ENCODE peak calls at places on chromosome 10, in eight cellular contexts. C is CD4-positive, CD25-positive, alpha-beta regulatory T cell; Y is left ventricle myocardium inferior; M is adrenal gland; R is naive thymus-derived CD4-positive, alpha-beta T cell; N is gastrocnemius medialis; U is lower lobe of right lung; X is ascending aorta. S is an unnamed sample.

GRCh38 chr10:110528224-110528997 is 30.7 kb downstream of the DUSP5 start:
- DNase-seq in C (no peak), Y (no peak), M (no peak), R (no peak), N (no peak), U (no peak), X (no peak), S (no peak)

GRCh38 chr10:128043259-128044045 is 82.8 kb downstream of the MKI67 start:
- DNase-seq in C (no peak), Y (no peak), M (no peak), R (no peak), N (no peak), U (no peak), X (no peak), S (no peak)

GRCh38 chr10:33142290-33142689 is 184.3 kb upstream of the ITGB1 start:
- DNase-seq in C (no peak), Y (peak), M (no peak), R (no peak), N (no peak), U (no peak), X (no peak), S (no peak)

GRCh38 chr10:80202934-80203834 is 2.2 kb downstream of the ANXA11 start:
- DNase-seq in C (peak), Y (peak), M (peak), R (peak), N (peak), U (peak), X (peak), S (no peak)

GRCh38 chr10:28991326-28991725 is 297.5 kb upstream of the LYZL1 start:
- DNase-seq in C (no peak), Y (no peak), M (no peak), R (no peak), N (no peak), U (peak), X (peak), S (no peak)

GRCh38 chr10:124057580-124057979 is 35.8 kb downstream of the CHST15 start:
- DNase-seq in C (no peak), Y (no peak), M (no peak), R (no peak), N (no peak), U (no peak), X (no peak), S (no peak)

GRCh38 chr10:30002438-30003266 is 56.7 kb downstream of the JCAD start:
- DNase-seq in C (peak), Y (peak), M (peak), R (peak), N (peak), U (peak), X (peak), S (peak)

GRCh38 chr10:123250640-123251039 is 96.4 kb downstream of the BUB3 start:
- DNase-seq in C (no peak), Y (no peak), M (no peak), R (no peak), N (no peak), U (no peak), X (no peak), S (no peak)

GRCh38 chr10:77504870-77505257 is 132.7 kb downstream of the KCNMA1 start:
- DNase-seq in C (no peak), Y (no peak), M (no peak), R (no peak), N (no peak), U (no peak), X (no peak), S (peak)

GRCh38 chr10:35545878-35546631 is 59.1 kb upstream of the GJD4 start:
- DNase-seq in C (no peak), Y (no peak), M (no peak), R (no peak), N (no peak), U (no peak), X (no peak), S (no peak)

GRCh38 chr10:30178565-30178964 is 119.2 kb upstream of the JCAD start:
- DNase-seq in C (no peak), Y (no peak), M (no peak), R (no peak), N (no peak), U (no peak), X (no peak), S (no peak)

GRCh38 chr10:121994429-121994881 is 5.5 kb downstream of the TACC2 start:
- DNase-seq in C (no peak), Y (peak), M (no peak), R (no peak), N (peak), U (no peak), X (peak), S (peak)

GRCh38 chr10:24382979-24383663 is 174.2 kb downstream of the KIAA1217 start:
- DNase-seq in C (no peak), Y (no peak), M (peak), R (no peak), N (no peak), U (no peak), X (no peak), S (peak)

GRCh38 chr10:133262696-133263095 is 14.0 kb downstream of the ADAM8 start:
- DNase-seq in C (no peak), Y (no peak), M (no peak), R (no peak), N (no peak), U (no peak), X (no peak), S (no peak)

GRCh38 chr10:72038458-72039001 is 49.8 kb downstream of the SPOCK2 start:
- DNase-seq in C (no peak), Y (no peak), M (peak), R (no peak), N (no peak), U (no peak), X (no peak), S (no peak)

GRCh38 chr10:59387951-59388431 is 25.6 kb upstream of the FAM13C start:
- DNase-seq in C (no peak), Y (no peak), M (peak), R (no peak), N (no peak), U (no peak), X (no peak), S (no peak)

GRCh38 chr10:71266147-71266917 is 52.7 kb upstream of the SLC29A3 start:
- DNase-seq in C (no peak), Y (peak), M (peak), R (no peak), N (peak), U (no peak), X (no peak), S (peak)

GRCh38 chr10:124332426-124332825 is 86.3 kb downstream of the OAT start:
- DNase-seq in C (no peak), Y (no peak), M (no peak), R (no peak), N (no peak), U (no peak), X (peak), S (no peak)

GRCh38 chr10:70772627-70773026 is 12.6 kb downstream of the TBATA start:
- DNase-seq in C (no peak), Y (no peak), M (no peak), R (no peak), N (no peak), U (no peak), X (peak), S (peak)

GRCh38 chr10:5449227-5449626 is 36.9 kb downstream of the NET1 start:
- DNase-seq in C (no peak), Y (no peak), M (no peak), R (no peak), N (no peak), U (no peak), X (no peak), S (no peak)

GRCh38 chr10:6465854-6466524 is 114.1 kb downstream of the PRKCQ start:
- DNase-seq in C (no peak), Y (no peak), M (no peak), R (no peak), N (no peak), U (no peak), X (no peak), S (no peak)

GRCh38 chr10:24350111-24350921 is 141.4 kb downstream of the KIAA1217 start:
- DNase-seq in C (no peak), Y (no peak), M (no peak), R (no peak), N (no peak), U (no peak), X (no peak), S (no peak)

GRCh38 chr10:51171946-51172345 is 97.7 kb downstream of the PRKG1 start:
- DNase-seq in C (no peak), Y (no peak), M (no peak), R (no peak), N (no peak), U (no peak), X (no peak), S (no peak)

GRCh38 chr10:21904930-21905329 is 98.6 kb downstream of the DNAJC1 start:
- DNase-seq in C (no peak), Y (no peak), M (no peak), R (no peak), N (no peak), U (no peak), X (no peak), S (no peak)

GRCh38 chr10:127441350-127442219 is 107.5 kb upstream of the NPS start:
- DNase-seq in C (no peak), Y (no peak), M (peak), R (no peak), N (no peak), U (no peak), X (no peak), S (no peak)

GRCh38 chr10:114680557-114681117 is 22.6 kb upstream of the ABLIM1 start:
- DNase-seq in C (no peak), Y (no peak), M (no peak), R (no peak), N (no peak), U (no peak), X (no peak), S (no peak)

GRCh38 chr10:3895045-3895609 is 110.1 kb upstream of the KLF6 start:
- DNase-seq in C (no peak), Y (no peak), M (no peak), R (no peak), N (no peak), U (no peak), X (no peak), S (no peak)

GRCh38 chr10:117747636-117748035 is 205.1 kb downstream of the EMX2 start:
- DNase-seq in C (no peak), Y (no peak), M (no peak), R (no peak), N (no peak), U (no peak), X (no peak), S (no peak)

GRCh38 chr10:22648547-22648961 is 65.8 kb downstream of the PIP4K2A start:
- DNase-seq in C (no peak), Y (no peak), M (no peak), R (no peak), N (no peak), U (no peak), X (no peak), S (no peak)

GRCh38 chr10:9301148-9301547 is 1246.7 kb downstream of the GATA3 start:
- DNase-seq in C (no peak), Y (no peak), M (no peak), R (no peak), N (no peak), U (no peak), X (no peak), S (no peak)

GRCh38 chr10:119199231-119199992 is 8.0 kb upstream of the GRK5 start:
- DNase-seq in C (peak), Y (peak), M (peak), R (peak), N (peak), U (no peak), X (peak), S (no peak)

GRCh38 chr10:102395677-102396197 is at the start of gene NFKB2:
- DNase-seq in C (no peak), Y (no peak), M (peak), R (no peak), N (no peak), U (no peak), X (no peak), S (peak)

GRCh38 chr10:70512149-70512611 is 33.6 kb downstream of the PALD1 start:
- DNase-seq in C (no peak), Y (no peak), M (no peak), R (no peak), N (no peak), U (no peak), X (no peak), S (no peak)

GRCh38 chr10:61757525-61758397 is 95.0 kb downstream of the CABCOCO1 start:
- DNase-seq in C (no peak), Y (no peak), M (no peak), R (no peak), N (no peak), U (no peak), X (peak), S (no peak)

GRCh38 chr10:109773818-109774440 is 149.4 kb downstream of the XPNPEP1 start:
- DNase-seq in C (no peak), Y (no peak), M (no peak), R (no peak), N (no peak), U (no peak), X (no peak), S (no peak)

GRCh38 chr10:103776878-103777591 is 78.3 kb downstream of the SH3PXD2A start:
- DNase-seq in C (no peak), Y (peak), M (no peak), R (no peak), N (peak), U (no peak), X (peak), S (no peak)

GRCh38 chr10:114413398-114413797 is 9.1 kb upstream of the AFAP1L2 start:
- DNase-seq in C (no peak), Y (peak), M (peak), R (no peak), N (no peak), U (peak), X (peak), S (peak)

GRCh38 chr10:122149138-122149606 is 121.9 kb upstream of the BTBD16 start:
- DNase-seq in C (no peak), Y (peak), M (no peak), R (no peak), N (peak), U (no peak), X (peak), S (no peak)

GRCh38 chr10:80588506-80589020 is 50.9 kb downstream of the SH2D4B start:
- DNase-seq in C (no peak), Y (no peak), M (no peak), R (no peak), N (no peak), U (no peak), X (no peak), S (no peak)

GRCh38 chr10:11262210-11263038 is 244.8 kb downstream of the CELF2 start:
- DNase-seq in C (no peak), Y (no peak), M (no peak), R (no peak), N (no peak), U (no peak), X (no peak), S (no peak)

GRCh38 chr10:11263039-11263345 is 245.3 kb downstream of the CELF2 start:
- DNase-seq in C (no peak), Y (no peak), M (no peak), R (no peak), N (no peak), U (no peak), X (no peak), S (no peak)

GRCh38 chr10:11265486-11265885 is 247.8 kb downstream of the CELF2 start:
- DNase-seq in C (no peak), Y (no peak), M (no peak), R (no peak), N (no peak), U (no peak), X (no peak), S (no peak)

GRCh38 chr10:11264481-11265044 is 246.9 kb downstream of the CELF2 start:
- DNase-seq in C (no peak), Y (no peak), M (no peak), R (no peak), N (no peak), U (no peak), X (no peak), S (no peak)

GRCh38 chr10:11263767-11264166 is 246.1 kb downstream of the CELF2 start:
- DNase-seq in C (no peak), Y (no peak), M (no peak), R (no peak), N (no peak), U (no peak), X (no peak), S (no peak)
- H3K4me3 ChIP-seq in C (no peak), Y (no peak), M (no peak), R (no peak), N (no peak), U (no peak), X (no peak), S (no peak)

DNA sequence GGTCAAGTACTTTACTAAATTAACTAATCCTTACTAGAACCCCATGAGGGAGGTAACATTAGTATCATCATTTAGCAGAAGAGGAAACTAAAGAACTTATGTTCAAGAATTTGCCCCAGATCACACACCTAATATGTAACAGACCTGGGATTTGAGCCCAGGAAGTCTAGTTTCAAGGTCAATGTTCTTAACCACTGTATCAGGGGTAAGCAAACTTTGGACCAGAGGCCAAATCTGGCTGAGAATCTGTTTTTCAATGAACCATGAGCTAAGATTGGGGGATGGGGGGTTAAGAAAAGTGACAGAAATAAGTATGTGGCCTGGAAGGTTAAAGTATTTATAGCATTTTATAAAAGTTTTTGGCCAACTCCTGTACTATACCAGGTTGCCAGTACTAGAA is 95.1 kb downstream of the ZNF248 start:
- DNase-seq in C (no peak), Y (no peak), M (no peak), R (no peak), N (no peak), U (no peak), X (no peak), S (no peak)
- H3K4me3 ChIP-seq in C (no peak), Y (no peak), M (no peak), R (no peak), N (no peak), U (no peak), X (no peak), S (no peak)

GRCh38 chr10:84333864-84334451 is 5.6 kb downstream of the CCSER2 start:
- DNase-seq in C (peak), Y (no peak), M (no peak), R (peak), N (no peak), U (no peak), X (no peak), S (no peak)

GRCh38 chr10:84329094-84329611 is 764 bp downstream of the CCSER2 start:
- DNase-seq in C (peak), Y (no peak), M (peak), R (no peak), N (no peak), U (no peak), X (no peak), S (no peak)

GRCh38 chr10:84331091-84331490 is 2.7 kb downstream of the CCSER2 start:
- DNase-seq in C (no peak), Y (no peak), M (no peak), R (no peak), N (no peak), U (no peak), X (no peak), S (no peak)

GRCh38 chr10:84328303-84329093 is at the start of gene CCSER2:
- DNase-seq in C (peak), Y (peak), M (peak), R (peak), N (peak), U (peak), X (peak), S (peak)

GRCh38 chr10:84329986-84330651 is 1.7 kb downstream of the CCSER2 start:
- DNase-seq in C (no peak), Y (no peak), M (no peak), R (peak), N (no peak), U (no peak), X (no peak), S (no peak)
- H3K4me3 ChIP-seq in C (peak), Y (peak), M (no peak), R (peak), N (no peak), U (peak), X (peak), S (no peak)

DNA sequence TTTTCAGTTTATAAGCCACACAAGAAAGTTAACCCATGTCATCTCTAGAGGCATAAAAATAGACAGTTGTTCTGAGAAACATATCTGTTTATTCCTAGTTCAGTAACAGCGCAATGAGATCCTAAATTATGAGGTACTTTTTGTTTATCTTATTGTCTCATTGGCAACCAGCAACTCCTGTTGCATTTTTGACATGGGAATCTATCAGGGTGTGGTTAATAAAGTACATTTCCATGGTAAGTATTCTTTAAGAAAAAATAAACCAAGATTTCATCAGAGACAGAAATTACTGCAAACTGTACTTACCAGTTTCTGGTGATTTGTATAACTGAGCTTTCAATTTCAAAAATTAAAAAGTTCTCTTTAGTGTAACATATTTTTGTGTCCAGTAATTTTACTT is 9.0 kb downstream of the FAS start:
- DNase-seq in C (no peak), Y (no peak), M (no peak), R (no peak), N (no peak), U (no peak), X (no peak), S (no peak)
- H3K4me3 ChIP-seq in C (peak), Y (peak), M (no peak), R (no peak), N (peak), U (no peak), X (no peak), S (no peak)

GRCh38 chr10:97785231-97785630 is 13.4 kb upstream of the SFRP5 start:
- DNase-seq in C (no peak), Y (no peak), M (no peak), R (no peak), N (no peak), U (no peak), X (no peak), S (no peak)

GRCh38 chr10:97789770-97790397 is 18.1 kb upstream of the SFRP5 start:
- DNase-seq in C (no peak), Y (no peak), M (no peak), R (no peak), N (no peak), U (no peak), X (no peak), S (peak)

GRCh38 chr10:97792058-97792721 is 20.4 kb upstream of the SFRP5 start:
- DNase-seq in C (peak), Y (peak), M (peak), R (peak), N (peak), U (peak), X (peak), S (peak)

GRCh38 chr10:97785731-97786130 is 13.9 kb upstream of the SFRP5 start:
- DNase-seq in C (no peak), Y (no peak), M (no peak), R (no peak), N (no peak), U (no peak), X (no peak), S (no peak)

DNA sequence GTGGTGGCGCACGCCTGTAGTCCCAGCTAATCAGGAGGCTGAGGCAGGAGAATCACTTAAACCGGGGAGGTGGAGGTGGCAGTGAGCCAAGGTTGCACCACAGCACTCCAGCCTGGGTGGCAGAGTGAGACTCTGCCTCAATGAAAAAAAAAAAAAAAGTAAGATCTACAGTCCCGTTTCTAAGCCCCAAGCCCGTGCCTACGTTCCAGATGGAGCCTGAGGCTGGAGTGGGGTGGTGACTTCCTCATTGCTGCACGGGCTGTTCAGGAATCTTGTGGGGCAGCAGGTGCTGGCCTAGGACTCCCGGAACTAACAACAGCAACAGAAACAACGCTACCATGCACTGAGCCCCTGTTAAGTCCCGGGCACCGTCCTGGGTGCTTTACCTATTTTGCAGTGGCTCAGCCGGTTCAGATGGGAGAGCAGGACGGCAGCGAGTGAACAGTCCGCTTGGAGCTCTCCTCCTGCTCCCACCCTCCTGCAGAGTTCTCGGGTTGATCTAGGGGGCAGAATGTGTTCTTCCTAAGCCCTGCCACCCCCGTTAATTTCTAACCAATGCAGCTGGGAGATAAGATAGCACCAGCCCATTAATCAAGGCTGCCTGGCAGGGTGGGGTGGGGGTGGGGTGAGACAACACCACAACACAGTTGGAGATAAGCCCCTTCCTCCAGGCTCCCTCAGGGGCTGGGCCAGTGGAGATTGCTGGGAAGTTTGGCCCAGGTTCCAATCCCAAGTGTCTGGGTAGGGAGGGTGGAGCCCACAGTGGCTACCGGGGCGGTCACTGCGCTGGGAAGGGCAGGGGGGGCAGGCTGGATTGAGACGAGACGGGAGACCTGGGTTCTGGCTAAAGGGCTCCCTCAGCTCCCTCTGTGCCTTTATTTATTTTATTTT is 17.0 kb upstream of the SFRP5 start:
- DNase-seq in C (no peak), Y (peak), M (peak), R (no peak), N (no peak), U (peak), X (no peak), S (peak)
- H3K4me3 ChIP-seq in C (no peak), Y (peak), M (no peak), R (no peak), N (no peak), U (peak), X (no peak), S (peak)

GRCh38 chr10:49158399-49158798 is 24.6 kb upstream of the FAM170B start:
- DNase-seq in C (no peak), Y (no peak), M (no peak), R (no peak), N (no peak), U (no peak), X (no peak), S (no peak)
- H3K4me3 ChIP-seq in C (no peak), Y (no peak), M (no peak), R (no peak), N (no peak), U (no peak), X (no peak), S (no peak)